ENCODE peak calls at places on chromosomes 2 and 18, in six cellular contexts. One of them, this sample, is unnamed.

GRCh38 chr2:181991171-181991885 is 5.7 kb downstream of the PPP1R1C start:
- DNase-seq in AG04449: no peak
- DNase-seq in GM06990: peak
- DNase-seq in A549: no peak
- DNase-seq in fibroblast of mammary gland: no peak
- DNase-seq in spleen: no peak
- DNase-seq in this sample: no peak

GRCh38 chr2:46825958-46826897 is 89.4 kb downstream of the MCFD2 start:
- DNase-seq in AG04449: peak
- DNase-seq in GM06990: no peak
- DNase-seq in A549: no peak
- DNase-seq in fibroblast of mammary gland: peak
- DNase-seq in spleen: no peak
- DNase-seq in this sample: no peak

GRCh38 chr2:37848451-37848850 is 76.6 kb upstream of the RMDN2 start:
- DNase-seq in AG04449: no peak
- DNase-seq in GM06990: no peak
- DNase-seq in A549: no peak
- DNase-seq in fibroblast of mammary gland: no peak
- DNase-seq in spleen: no peak
- DNase-seq in this sample: no peak

GRCh38 chr2:9950521-9951271 is 797 bp upstream of the GRHL1 start:
- DNase-seq in AG04449: no peak
- DNase-seq in GM06990: peak
- DNase-seq in A549: peak
- DNase-seq in fibroblast of mammary gland: no peak
- DNase-seq in spleen: peak
- DNase-seq in this sample: no peak

GRCh38 chr2:198273670-198274069 is 469.3 kb downstream of the PLCL1 start:
- DNase-seq in AG04449: no peak
- DNase-seq in GM06990: no peak
- DNase-seq in A549: no peak
- DNase-seq in fibroblast of mammary gland: peak
- DNase-seq in spleen: no peak
- DNase-seq in this sample: no peak

GRCh38 chr2:175187378-175187777 is 5.9 kb upstream of the ATP5MC3 start:
- DNase-seq in AG04449: no peak
- DNase-seq in GM06990: no peak
- DNase-seq in A549: peak
- DNase-seq in fibroblast of mammary gland: peak
- DNase-seq in spleen: no peak
- DNase-seq in this sample: no peak

GRCh38 chr18:9017170-9017899 is 85.2 kb upstream of the NDUFV2 start:
- DNase-seq in AG04449: no peak
- DNase-seq in GM06990: peak
- DNase-seq in A549: peak
- DNase-seq in fibroblast of mammary gland: peak
- DNase-seq in spleen: peak
- DNase-seq in this sample: peak

GRCh38 chr2:186950694-186951093 is 101.7 kb upstream of the ZSWIM2 start:
- DNase-seq in AG04449: no peak
- DNase-seq in GM06990: no peak
- DNase-seq in A549: no peak
- DNase-seq in fibroblast of mammary gland: no peak
- DNase-seq in spleen: no peak
- DNase-seq in this sample: no peak

DNA sequence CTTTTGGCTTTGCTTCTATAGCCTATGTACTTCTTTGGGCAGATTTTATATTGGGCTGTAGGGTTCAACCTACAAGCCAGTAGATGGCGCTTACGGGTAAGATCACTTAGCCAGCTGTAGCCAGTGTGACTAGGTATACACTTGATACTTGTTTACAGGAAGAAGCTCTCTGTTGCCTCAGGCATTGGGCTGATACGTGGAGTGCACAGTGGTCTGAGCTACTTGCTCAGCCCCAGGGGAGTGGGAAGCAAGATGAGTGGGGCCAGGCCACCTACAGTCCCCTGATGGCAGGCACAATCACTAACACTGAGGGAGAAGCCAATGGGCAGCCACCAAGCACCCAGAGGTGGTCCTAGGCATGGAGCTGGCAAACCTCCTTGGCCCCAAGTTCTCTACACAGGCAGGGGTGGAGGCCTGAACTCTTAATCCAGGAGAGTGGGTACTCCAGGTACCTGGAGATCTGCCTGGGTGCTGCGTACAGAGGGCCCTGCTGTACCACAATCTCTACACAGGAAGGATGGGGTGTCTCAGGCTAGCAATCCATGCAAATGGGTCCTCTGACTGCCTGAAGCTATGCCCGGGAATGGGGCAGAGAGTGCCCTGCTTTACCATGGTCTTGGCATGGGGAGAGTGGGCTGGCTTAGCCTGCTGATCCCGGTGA is 122.2 kb downstream of the NCOA1 start:
- DNase-seq in AG04449: no peak
- DNase-seq in GM06990: peak
- DNase-seq in A549: no peak
- DNase-seq in fibroblast of mammary gland: peak
- DNase-seq in spleen: no peak
- DNase-seq in this sample: peak
- TF ChIP-seq CTCF in AG04449: peak
- TF ChIP-seq CTCF in GM06990: peak
- TF ChIP-seq CTCF in A549: peak
- TF ChIP-seq CTCF in fibroblast of mammary gland: peak
- TF ChIP-seq CTCF in spleen: no peak
- TF ChIP-seq CTCF in this sample: peak

GRCh38 chr2:41764919-41765318 is 282.9 kb upstream of the PKDCC start:
- DNase-seq in AG04449: no peak
- DNase-seq in GM06990: no peak
- DNase-seq in A549: no peak
- DNase-seq in fibroblast of mammary gland: no peak
- DNase-seq in spleen: no peak
- DNase-seq in this sample: no peak
- TF ChIP-seq CTCF in AG04449: no peak
- TF ChIP-seq CTCF in GM06990: peak
- TF ChIP-seq CTCF in A549: no peak
- TF ChIP-seq CTCF in fibroblast of mammary gland: no peak
- TF ChIP-seq CTCF in spleen: no peak
- TF ChIP-seq CTCF in this sample: no peak

DNA sequence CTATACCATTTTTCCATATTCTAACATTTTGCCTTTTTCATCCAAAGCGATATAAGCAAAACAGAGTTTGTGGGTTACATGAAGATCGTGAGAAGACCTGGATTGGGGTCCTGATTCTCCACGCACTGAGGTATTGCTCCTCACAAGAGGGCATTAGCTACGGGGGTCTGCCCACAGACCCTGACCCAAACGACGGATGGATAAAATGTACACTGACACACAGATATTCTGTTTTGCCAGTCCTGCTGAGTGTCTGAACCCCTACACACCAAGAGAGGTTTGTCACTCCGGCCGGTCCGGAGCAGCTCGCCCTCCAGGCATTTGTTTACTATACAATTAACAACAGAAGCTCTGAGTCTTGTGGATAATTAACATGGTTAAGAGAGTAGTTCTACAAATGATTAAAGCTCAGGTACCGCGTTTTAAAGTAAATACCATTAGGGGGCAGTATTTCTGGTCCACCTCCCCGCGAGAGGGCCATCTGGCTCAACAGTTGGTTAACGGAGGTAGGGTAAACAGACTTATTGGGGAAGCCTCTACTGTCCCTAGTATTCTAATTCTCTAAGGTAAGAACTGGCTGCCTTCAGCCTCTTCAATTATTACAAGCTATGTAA is 28.4 kb downstream of the SCYGR8 start:
- DNase-seq in AG04449: no peak
- DNase-seq in GM06990: no peak
- DNase-seq in A549: no peak
- DNase-seq in fibroblast of mammary gland: no peak
- DNase-seq in spleen: no peak
- DNase-seq in this sample: no peak
- TF ChIP-seq CTCF in AG04449: peak
- TF ChIP-seq CTCF in GM06990: peak
- TF ChIP-seq CTCF in A549: peak
- TF ChIP-seq CTCF in fibroblast of mammary gland: no peak
- TF ChIP-seq CTCF in spleen: no peak
- TF ChIP-seq CTCF in this sample: no peak

DNA sequence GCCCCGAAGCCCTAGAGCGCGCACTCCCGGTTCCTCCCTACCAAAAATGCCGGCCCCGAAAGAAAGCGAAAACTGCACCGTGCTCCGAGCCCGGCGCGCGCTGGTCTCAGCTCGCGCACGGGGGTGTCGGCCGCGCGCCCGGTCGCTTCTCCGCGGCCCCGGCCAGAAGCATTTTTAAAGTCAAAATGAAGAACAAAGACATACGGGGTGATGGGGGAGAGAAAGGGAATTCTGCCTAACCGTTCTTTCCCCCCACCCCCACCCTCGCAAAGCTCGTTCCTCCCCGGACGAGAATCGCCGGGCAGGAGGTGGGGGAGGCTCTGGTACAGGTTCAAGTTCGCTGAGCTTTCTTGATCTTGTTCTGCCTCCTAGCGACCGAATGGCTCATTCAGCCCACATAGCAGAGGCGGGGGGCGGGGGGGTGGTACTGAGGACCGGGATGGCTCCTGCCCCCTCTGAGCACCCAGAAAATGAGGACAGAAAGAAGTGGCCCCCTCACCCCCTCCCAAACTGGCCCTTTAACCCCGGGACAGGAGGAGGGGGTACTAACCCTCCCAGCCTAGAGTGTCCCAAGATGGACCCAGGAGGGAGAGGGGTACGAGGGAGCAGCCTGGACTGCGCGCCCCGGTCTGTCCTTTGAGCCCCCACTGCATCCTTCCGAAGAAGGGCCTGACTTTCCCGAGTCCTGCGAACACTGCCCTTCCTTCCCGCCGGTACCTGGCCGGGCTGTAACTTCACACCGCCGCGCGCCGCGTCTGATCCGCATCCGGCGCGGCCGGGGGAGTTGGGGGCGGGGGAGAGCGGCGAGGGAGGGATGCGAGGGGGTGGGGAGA is 3.1 kb downstream of the BCL11A start:
- DNase-seq in AG04449: peak
- DNase-seq in GM06990: peak
- DNase-seq in A549: peak
- DNase-seq in fibroblast of mammary gland: peak
- DNase-seq in spleen: peak
- DNase-seq in this sample: peak
- TF ChIP-seq CTCF in AG04449: peak
- TF ChIP-seq CTCF in GM06990: peak
- TF ChIP-seq CTCF in A549: peak
- TF ChIP-seq CTCF in fibroblast of mammary gland: peak
- TF ChIP-seq CTCF in spleen: peak
- TF ChIP-seq CTCF in this sample: peak

DNA sequence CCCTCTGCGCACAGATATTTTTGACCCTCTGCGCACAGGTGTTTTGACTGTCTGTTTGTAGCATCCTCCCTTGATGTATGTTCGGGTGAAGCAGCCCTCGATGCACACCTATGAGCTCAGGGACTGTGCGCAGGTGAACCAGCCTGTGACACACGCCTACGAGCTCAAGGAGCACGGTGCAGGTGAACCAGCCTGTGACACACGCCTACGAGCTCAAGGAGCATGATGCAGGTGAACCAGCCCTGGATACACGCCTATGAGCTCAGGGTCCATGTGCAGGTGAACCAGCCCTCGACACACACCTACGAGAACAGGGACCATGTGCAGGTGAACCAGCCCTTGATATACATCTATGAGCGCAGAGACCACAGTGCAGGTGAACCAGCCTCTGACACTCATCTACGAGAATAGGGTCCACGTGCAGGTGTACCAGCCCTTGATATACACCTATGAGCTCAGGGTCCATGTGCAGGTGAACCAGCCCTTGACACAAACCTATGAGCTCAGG is 33.8 kb downstream of the SH3BP4 start:
- DNase-seq in AG04449: no peak
- DNase-seq in GM06990: no peak
- DNase-seq in A549: no peak
- DNase-seq in fibroblast of mammary gland: no peak
- DNase-seq in spleen: no peak
- DNase-seq in this sample: no peak
- TF ChIP-seq CTCF in AG04449: no peak
- TF ChIP-seq CTCF in GM06990: no peak
- TF ChIP-seq CTCF in A549: no peak
- TF ChIP-seq CTCF in fibroblast of mammary gland: no peak
- TF ChIP-seq CTCF in spleen: no peak
- TF ChIP-seq CTCF in this sample: no peak

GRCh38 chr18:35915056-35915455 is 57.4 kb upstream of the RMP24 start:
- DNase-seq in AG04449: no peak
- DNase-seq in GM06990: no peak
- DNase-seq in A549: no peak
- DNase-seq in fibroblast of mammary gland: no peak
- DNase-seq in spleen: no peak
- DNase-seq in this sample: no peak

GRCh38 chr18:35920623-35921022 is 51.9 kb upstream of the RMP24 start:
- DNase-seq in AG04449: no peak
- DNase-seq in GM06990: no peak
- DNase-seq in A549: no peak
- DNase-seq in fibroblast of mammary gland: no peak
- DNase-seq in spleen: no peak
- DNase-seq in this sample: no peak

GRCh38 chr18:35919179-35919578 is 53.3 kb upstream of the RMP24 start:
- DNase-seq in AG04449: no peak
- DNase-seq in GM06990: no peak
- DNase-seq in A549: no peak
- DNase-seq in fibroblast of mammary gland: no peak
- DNase-seq in spleen: no peak
- DNase-seq in this sample: no peak

GRCh38 chr18:35918564-35918963 is 53.9 kb upstream of the RMP24 start:
- DNase-seq in AG04449: no peak
- DNase-seq in GM06990: no peak
- DNase-seq in A549: no peak
- DNase-seq in fibroblast of mammary gland: no peak
- DNase-seq in spleen: no peak
- DNase-seq in this sample: no peak

DNA sequence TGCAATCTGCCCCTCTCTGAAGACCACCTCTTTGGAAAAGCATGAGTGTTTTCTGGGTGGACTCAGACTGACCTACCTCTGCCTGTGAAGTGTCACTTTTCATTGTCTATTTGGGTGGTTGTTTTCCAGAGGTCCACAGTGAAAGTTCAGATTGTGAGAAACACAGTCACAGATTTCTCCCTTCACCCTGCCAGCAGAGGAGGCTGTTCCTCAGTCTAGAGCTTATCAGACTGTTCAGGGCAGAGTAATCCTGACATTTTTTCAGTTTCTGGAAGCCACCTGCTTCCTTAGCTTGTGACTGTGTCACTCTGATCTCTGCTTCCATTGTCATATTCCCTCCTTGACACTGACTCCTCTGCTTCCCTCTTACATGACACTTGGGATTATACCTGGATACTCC is 55.4 kb upstream of the RMP24 start:
- DNase-seq in AG04449: no peak
- DNase-seq in GM06990: no peak
- DNase-seq in A549: no peak
- DNase-seq in fibroblast of mammary gland: no peak
- DNase-seq in spleen: no peak
- DNase-seq in this sample: no peak
- TF ChIP-seq CTCF in AG04449: no peak
- TF ChIP-seq CTCF in GM06990: peak
- TF ChIP-seq CTCF in A549: no peak
- TF ChIP-seq CTCF in fibroblast of mammary gland: no peak
- TF ChIP-seq CTCF in spleen: no peak
- TF ChIP-seq CTCF in this sample: peak

DNA sequence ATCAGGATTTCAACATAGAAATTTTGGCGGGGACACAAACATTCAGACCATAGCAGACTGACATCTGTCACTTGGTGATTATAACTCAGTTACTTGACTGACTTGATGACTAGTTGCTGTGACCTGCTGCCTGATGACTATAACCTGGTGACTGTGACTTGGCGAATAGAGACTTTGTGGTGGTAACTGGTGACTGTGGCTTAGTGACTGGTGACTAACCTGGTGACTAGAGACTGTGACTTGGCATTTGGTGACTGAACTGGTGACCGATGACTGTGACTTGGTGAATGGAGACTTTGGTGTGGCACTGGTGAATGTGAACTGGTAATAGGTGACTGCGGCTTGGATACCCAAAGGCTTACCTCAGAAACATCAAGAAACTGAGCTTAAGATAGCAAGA is 563.1 kb upstream of the FAM98A start:
- DNase-seq in AG04449: no peak
- DNase-seq in GM06990: no peak
- DNase-seq in A549: no peak
- DNase-seq in fibroblast of mammary gland: no peak
- DNase-seq in spleen: no peak
- DNase-seq in this sample: no peak
- TF ChIP-seq CTCF in AG04449: no peak
- TF ChIP-seq CTCF in GM06990: no peak
- TF ChIP-seq CTCF in A549: no peak
- TF ChIP-seq CTCF in fibroblast of mammary gland: no peak
- TF ChIP-seq CTCF in spleen: no peak
- TF ChIP-seq CTCF in this sample: no peak

This sample was measured in AG09319.